ENCODE peak calls at places on chromosomes 6 and 20, in six cellular contexts. O is H9; A is psoas muscle; Z is CD8-positive, alpha-beta T cell; L is sigmoid colon; M is AG04450. G is an unnamed sample.

GRCh38 chr20:2918096-2919049 is 45.1 kb downstream of the PTPRA start:
- DNase-seq in A (no peak), M (no peak), L (no peak), Z (no peak), O (no peak), G (no peak)

GRCh38 chr6:31737315-31738047 is 1.2 kb upstream of the CLIC1 start:
- DNase-seq in L (no peak), A (no peak), O (peak), M (no peak), Z (no peak), G (no peak)

GRCh38 chr6:41591859-41592502 is 45.8 kb downstream of the FOXP4 start:
- DNase-seq in Z (peak), L (peak), O (peak), M (peak), A (peak), G (no peak)

GRCh38 chr20:56200456-56200855 is 48.1 kb upstream of the MC3R start:
- DNase-seq in Z (no peak), A (no peak), M (no peak), O (no peak), L (no peak), G (no peak)

GRCh38 chr6:52361347-52361944 is 505 bp upstream of the PAQR8 start:
- DNase-seq in M (no peak), A (no peak), Z (peak), O (no peak), L (peak), G (no peak)

GRCh38 chr20:10171864-10172751 is 46.5 kb upstream of the SNAP25 start:
- DNase-seq in O (peak), L (peak), M (no peak), A (peak), Z (peak), G (peak)

GRCh38 chr6:158011478-158011920 is 29.8 kb downstream of the SYNJ2 start:
- DNase-seq in Z (no peak), O (no peak), A (no peak), L (no peak), M (no peak), G (peak)

GRCh38 chr6:100664274-100665040 is 199.7 kb upstream of the SIM1 start:
- DNase-seq in O (no peak), A (no peak), M (peak), L (no peak), Z (no peak), G (no peak)

GRCh38 chr6:68634503-68635411 is at the start of gene ADGRB3:
- DNase-seq in A (peak), M (no peak), L (peak), Z (peak), O (peak), G (peak)

GRCh38 chr6:142885182-142885867 is 59.7 kb downstream of the HIVEP2 start:
- DNase-seq in O (peak), L (no peak), Z (peak), A (no peak), M (peak), G (peak)

GRCh38 chr6:152378154-152378553 is 259.0 kb downstream of the SYNE1 start:
- DNase-seq in M (no peak), Z (no peak), A (no peak), O (no peak), L (no peak), G (no peak)

GRCh38 chr6:126804255-126805064 is 314.0 kb upstream of the RSPO3 start:
- DNase-seq in L (no peak), A (no peak), Z (no peak), O (no peak), M (peak), G (no peak)

GRCh38 chr20:12984863-12985262 is 23.9 kb upstream of the SPTLC3 start:
- DNase-seq in L (no peak), M (no peak), Z (no peak), A (no peak), O (no peak), G (no peak)

GRCh38 chr20:31570735-31571617 is 34.1 kb upstream of the ID1 start:
- DNase-seq in L (peak), M (no peak), O (no peak), Z (no peak), A (no peak), G (peak)

GRCh38 chr6:75199856-75200255 is 6.0 kb downstream of the COL12A1 start:
- DNase-seq in M (no peak), A (no peak), O (no peak), Z (no peak), L (no peak), G (no peak)

GRCh38 chr20:63624486-63624885 is 2.4 kb downstream of the GMEB2 start:
- DNase-seq in O (no peak), L (no peak), A (no peak), M (no peak), Z (no peak), G (peak)

GRCh38 chr6:52909131-52909530 is 367 bp downstream of the GSTA3 start:
- DNase-seq in O (no peak), M (no peak), A (no peak), Z (no peak), L (no peak), G (no peak)

GRCh38 chr20:52137850-52138249 is 53.7 kb downstream of the ZFP64 start:
- DNase-seq in O (no peak), L (no peak), A (no peak), Z (no peak), M (no peak), G (no peak)

GRCh38 chr20:52142801-52143200 is 48.8 kb downstream of the ZFP64 start:
- DNase-seq in L (no peak), O (no peak), M (no peak), A (no peak), Z (no peak), G (no peak)

GRCh38 chr20:52145587-52145986 is 46.0 kb downstream of the ZFP64 start:
- DNase-seq in Z (no peak), L (no peak), O (no peak), A (no peak), M (no peak), G (no peak)

GRCh38 chr20:52143277-52143676 is 48.3 kb downstream of the ZFP64 start:
- DNase-seq in Z (no peak), O (no peak), L (no peak), A (no peak), M (no peak), G (no peak)
- H3K27ac ChIP-seq in Z (no peak), O (no peak), L (no peak), A (no peak), M (no peak), G (no peak)

DNA sequence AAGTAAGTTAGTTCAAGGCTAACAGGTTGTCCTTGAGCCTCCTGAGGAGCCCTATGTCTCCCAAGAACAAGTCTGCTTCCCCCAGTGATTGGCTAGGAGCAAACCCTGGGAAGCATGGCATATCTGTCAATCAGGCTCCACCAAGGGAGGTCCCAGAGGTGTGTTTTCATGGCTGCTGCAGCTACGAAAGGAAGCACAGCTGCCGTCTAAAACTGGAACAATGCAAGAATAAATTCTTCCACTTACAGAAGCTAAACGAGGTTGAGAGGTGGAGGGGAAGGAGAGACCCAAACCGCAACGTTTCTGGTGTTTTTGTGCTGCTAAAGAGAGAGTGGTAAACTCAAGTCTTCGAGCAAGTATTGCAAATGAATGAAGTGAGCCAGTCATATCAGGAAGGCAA is 4.9 kb upstream of the PTGIS start:
- DNase-seq in L (peak), Z (no peak), O (peak), M (no peak), A (no peak), G (peak)
- H3K27ac ChIP-seq in L (peak), Z (no peak), O (no peak), M (no peak), A (no peak), G (no peak)

DNA sequence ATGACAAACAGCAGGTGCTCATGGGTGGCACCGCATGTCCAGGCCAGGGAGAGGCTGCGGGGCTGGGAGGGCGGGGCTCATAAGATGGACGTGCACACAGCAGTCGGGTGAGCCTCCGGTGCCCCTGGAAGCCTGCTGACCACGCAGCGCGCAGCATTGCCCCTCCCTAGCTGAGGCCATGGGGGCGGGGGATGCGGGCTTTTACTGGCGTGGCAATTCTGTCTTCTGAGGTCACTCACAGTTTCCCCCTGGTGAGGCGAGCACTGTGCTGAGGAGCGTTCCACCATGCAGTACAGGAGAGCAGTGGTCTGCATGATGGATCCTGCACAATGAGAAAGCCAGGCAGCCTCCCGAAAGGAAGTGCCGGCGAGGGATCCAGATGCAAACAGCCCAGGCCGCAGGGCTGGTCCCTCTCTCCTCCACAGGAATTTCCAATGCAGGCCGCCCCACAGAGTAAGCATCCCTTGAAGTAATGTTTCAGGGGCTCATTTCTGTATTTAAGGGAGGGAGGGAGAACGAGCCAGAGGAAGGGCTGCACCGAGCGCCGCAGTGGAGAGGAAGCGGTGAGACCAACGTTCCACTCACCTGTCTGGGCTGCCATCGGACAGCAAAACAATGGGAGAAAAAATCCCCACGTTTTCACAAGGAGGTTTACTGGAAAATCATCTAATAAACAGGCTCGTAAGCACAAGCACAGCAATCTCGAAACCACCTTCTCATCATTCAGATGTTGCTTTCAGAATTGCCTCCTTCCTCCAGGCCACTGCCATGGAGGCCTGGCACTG is 56.0 kb downstream of the IRF4 start:
- DNase-seq in L (no peak), Z (no peak), A (no peak), M (no peak), O (peak), G (no peak)
- H3K27ac ChIP-seq in L (no peak), Z (no peak), A (no peak), M (no peak), O (no peak), G (no peak)

GRCh38 chr6:141634269-141634668 is 498.5 kb upstream of the GJE1 start:
- DNase-seq in L (no peak), M (no peak), A (no peak), O (no peak), Z (no peak), G (no peak)
- H3K27ac ChIP-seq in L (no peak), M (no peak), A (no peak), O (no peak), Z (no peak), G (no peak)

G was measured in RWPE2.